ENCODE peak calls at places on chromosome 1, in five cellular contexts. S is DND-41, O is mesendoderm, Y is H9, V is IMR-90. B is an unnamed sample.

GRCh38 chr1:208235356-208235982 is 8.7 kb downstream of the PLXNA2 start:
- DNase-seq in S (no peak), O (peak), Y (no peak), V (no peak), B (no peak)

GRCh38 chr1:87045757-87046422 is 131.5 kb downstream of the HS2ST1 start:
- DNase-seq in S (peak), O (no peak), Y (no peak), V (peak), B (no peak)

GRCh38 chr1:78045850-78046778 is at the start of gene GIPC2:
- DNase-seq in S (no peak), O (peak), Y (peak), V (peak), B (no peak)

GRCh38 chr1:227654858-227655752 is 80.0 kb downstream of the JMJD4 start:
- DNase-seq in S (no peak), O (peak), Y (no peak), V (no peak), B (no peak)

GRCh38 chr1:23362218-23362713 is 7.4 kb downstream of the ZNF436 start:
- DNase-seq in S (no peak), O (no peak), Y (no peak), V (no peak), B (no peak)

GRCh38 chr1:210367561-210367960 is 38.9 kb downstream of the HHAT start:
- DNase-seq in S (no peak), O (no peak), Y (peak), V (no peak), B (no peak)

GRCh38 chr1:114746450-114747121 is 11.2 kb downstream of the CSDE1 start:
- DNase-seq in S (no peak), O (no peak), Y (no peak), V (no peak), B (no peak)

GRCh38 chr1:208188607-208189006 is 55.6 kb downstream of the PLXNA2 start:
- DNase-seq in S (no peak), O (no peak), Y (no peak), V (no peak), B (no peak)

GRCh38 chr1:85328713-85329376 is 52.4 kb upstream of the BCL10 start:
- DNase-seq in S (no peak), O (peak), Y (peak), V (peak), B (no peak)

GRCh38 chr1:154749078-154749760 is 120.9 kb downstream of the KCNN3 start:
- DNase-seq in S (peak), O (no peak), Y (no peak), V (peak), B (no peak)

GRCh38 chr1:179747611-179748010 is 4.5 kb downstream of the FAM163A start:
- DNase-seq in S (no peak), O (no peak), Y (no peak), V (no peak), B (no peak)

GRCh38 chr1:151936653-151937052 is 27.3 kb upstream of the THEM4 start:
- DNase-seq in S (no peak), O (peak), Y (no peak), V (no peak), B (no peak)

GRCh38 chr1:162019436-162019835 is 4.2 kb downstream of the OLFML2B start:
- DNase-seq in S (no peak), O (no peak), Y (no peak), V (no peak), B (peak)

GRCh38 chr1:87436534-87436933 is 107.9 kb downstream of the LMO4 start:
- DNase-seq in S (no peak), O (no peak), Y (no peak), V (no peak), B (peak)

GRCh38 chr1:204091066-204091465 is 18.2 kb downstream of the SOX13 start:
- DNase-seq in S (no peak), O (no peak), Y (no peak), V (no peak), B (no peak)

GRCh38 chr1:84462118-84462517 is 16.9 kb upstream of the RPF1 start:
- DNase-seq in S (no peak), O (no peak), Y (no peak), V (no peak), B (no peak)

GRCh38 chr1:76695535-76695934 is 171.7 kb upstream of the ST6GALNAC5 start:
- DNase-seq in S (no peak), O (no peak), Y (no peak), V (no peak), B (no peak)

GRCh38 chr1:178953034-178953433 is 72.7 kb upstream of the FAM20B start:
- DNase-seq in S (no peak), O (no peak), Y (no peak), V (no peak), B (no peak)

GRCh38 chr1:214637722-214638473 is 34.9 kb downstream of the CENPF start:
- DNase-seq in S (peak), O (peak), Y (no peak), V (peak), B (no peak)

GRCh38 chr1:24351918-24352637 is 32.9 kb downstream of the GRHL3 start:
- DNase-seq in S (no peak), O (no peak), Y (no peak), V (peak), B (peak)

GRCh38 chr1:5297878-5298239 is 643.5 kb downstream of the AJAP1 start:
- DNase-seq in S (no peak), O (no peak), Y (no peak), V (no peak), B (no peak)

GRCh38 chr1:196563768-196564167 is 44.5 kb downstream of the KCNT2 start:
- DNase-seq in S (no peak), O (no peak), Y (no peak), V (no peak), B (no peak)

GRCh38 chr1:216903389-216903754 is 180.1 kb upstream of the ESRRG start:
- DNase-seq in S (no peak), O (peak), Y (no peak), V (peak), B (no peak)

GRCh38 chr1:14339288-14339687 is 259.2 kb upstream of the KAZN start:
- DNase-seq in S (no peak), O (no peak), Y (no peak), V (no peak), B (no peak)

GRCh38 chr1:7400566-7400965 is 370.5 kb upstream of the VAMP3 start:
- DNase-seq in S (no peak), O (no peak), Y (no peak), V (no peak), B (no peak)

GRCh38 chr1:55052221-55053142 is 13.1 kb downstream of the PCSK9 start:
- DNase-seq in S (no peak), O (no peak), Y (no peak), V (no peak), B (no peak)

GRCh38 chr1:244163861-244164562 is 112.9 kb downstream of the ZBTB18 start:
- DNase-seq in S (no peak), O (peak), Y (peak), V (peak), B (no peak)

GRCh38 chr1:230114245-230114651 is 47.2 kb downstream of the GALNT2 start:
- DNase-seq in S (no peak), O (no peak), Y (no peak), V (peak), B (peak)

GRCh38 chr1:19124273-19124672 is 85.8 kb downstream of the UBR4 start:
- DNase-seq in S (peak), O (no peak), Y (no peak), V (no peak), B (no peak)

GRCh38 chr1:87410771-87411170 is 82.1 kb downstream of the LMO4 start:
- DNase-seq in S (peak), O (no peak), Y (no peak), V (peak), B (no peak)

GRCh38 chr1:24484208-24484607 is 18.4 kb upstream of the RCAN3 start:
- DNase-seq in S (no peak), O (peak), Y (no peak), V (no peak), B (no peak)

GRCh38 chr1:245058882-245059281 is 95.9 kb upstream of the KIF26B start:
- DNase-seq in S (no peak), O (no peak), Y (no peak), V (no peak), B (no peak)

GRCh38 chr1:234925440-234926251 is 203.0 kb downstream of the TOMM20 start:
- DNase-seq in S (no peak), O (peak), Y (peak), V (peak), B (no peak)

GRCh38 chr1:230195199-230195598 is 128.2 kb downstream of the GALNT2 start:
- DNase-seq in S (peak), O (no peak), Y (no peak), V (no peak), B (no peak)

GRCh38 chr1:168410464-168410863 is 129.8 kb downstream of the TBX19 start:
- DNase-seq in S (no peak), O (no peak), Y (no peak), V (no peak), B (no peak)

GRCh38 chr1:28775121-28775942 is 36.6 kb upstream of the OPRD1 start:
- DNase-seq in S (no peak), O (peak), Y (peak), V (peak), B (peak)

GRCh38 chr1:25624155-25624554 is 7.6 kb downstream of the MAN1C1 start:
- DNase-seq in S (peak), O (no peak), Y (no peak), V (no peak), B (no peak)

DNA sequence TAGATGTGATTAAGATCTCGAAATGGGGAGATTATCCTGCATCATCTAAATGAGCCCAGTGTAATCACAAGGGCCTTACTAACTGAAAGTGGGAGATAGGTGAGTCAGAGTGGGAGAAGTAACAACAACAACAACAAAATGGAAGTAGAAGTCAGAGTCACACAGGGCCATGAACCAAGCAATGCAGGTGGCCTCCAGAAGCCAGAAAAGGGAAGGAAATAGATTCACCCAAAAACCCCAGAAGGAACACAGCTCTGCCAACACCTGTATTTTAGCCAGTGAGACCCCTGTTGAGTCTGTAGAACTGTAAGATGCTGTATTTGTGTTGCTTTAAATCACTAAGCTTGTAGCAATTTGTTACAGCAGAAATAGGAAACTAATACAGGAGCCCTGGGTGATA is 4.1 kb downstream of the TAGLN2 start:
- DNase-seq in S (no peak), O (no peak), Y (no peak), V (peak), B (no peak)
- H3K9ac ChIP-seq in S (no peak), O (no peak), Y (no peak), V (no peak), B (no peak)

GRCh38 chr1:58966103-58966916 is 182.5 kb upstream of the JUN start:
- DNase-seq in S (peak), O (no peak), Y (no peak), V (no peak), B (no peak)

GRCh38 chr1:58964880-58965279 is 181.0 kb upstream of the JUN start:
- DNase-seq in S (no peak), O (no peak), Y (no peak), V (peak), B (no peak)

GRCh38 chr1:58971629-58972140 is 187.8 kb upstream of the JUN start:
- DNase-seq in S (no peak), O (no peak), Y (no peak), V (peak), B (no peak)

GRCh38 chr1:58966917-58967733 is 183.3 kb upstream of the JUN start:
- DNase-seq in S (no peak), O (no peak), Y (no peak), V (no peak), B (no peak)

DNA sequence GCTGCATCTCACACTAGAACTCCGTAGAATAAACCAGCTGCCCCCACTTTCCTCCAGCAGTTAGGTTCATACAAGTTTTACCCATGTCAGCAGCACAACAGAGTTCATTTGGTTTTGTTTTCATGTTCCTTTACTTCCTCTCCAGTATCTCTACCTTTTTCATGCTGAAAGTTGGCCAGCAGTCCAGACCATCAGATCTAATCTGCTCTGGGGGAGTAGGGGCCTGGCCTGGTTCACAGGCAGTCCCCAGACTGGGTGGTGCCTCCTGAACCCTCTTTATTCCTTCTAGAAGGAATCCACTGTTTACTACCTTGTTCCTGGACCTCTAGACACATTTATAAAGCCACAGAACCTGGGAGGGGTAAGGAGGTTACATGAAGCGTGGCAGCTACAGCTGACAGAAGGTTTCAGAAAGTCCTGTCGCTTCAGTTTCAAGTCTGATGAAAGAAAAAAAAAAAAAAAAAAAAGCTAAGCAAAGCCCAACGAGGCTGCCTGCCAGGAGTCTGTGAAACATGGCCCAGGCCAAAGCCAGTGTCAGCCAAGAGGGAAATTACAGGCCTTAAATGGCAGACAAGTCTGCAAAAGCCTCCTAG is 184.6 kb upstream of the JUN start:
- DNase-seq in S (peak), O (no peak), Y (no peak), V (peak), B (peak)
- H3K9ac ChIP-seq in S (peak), O (no peak), Y (no peak), V (peak), B (peak)

GRCh38 chr1:166933137-166933536 is 42.2 kb downstream of the ILDR2 start:
- DNase-seq in S (no peak), O (no peak), Y (no peak), V (no peak), B (no peak)
- H3K9ac ChIP-seq in S (no peak), O (no peak), Y (no peak), V (no peak), B (no peak)

GRCh38 chr1:155942578-155943141 is 1.2 kb downstream of the RXFP4 start:
- DNase-seq in S (no peak), O (no peak), Y (no peak), V (no peak), B (no peak)

GRCh38 chr1:155944396-155944728 is 2.9 kb downstream of the RXFP4 start:
- DNase-seq in S (no peak), O (no peak), Y (no peak), V (no peak), B (no peak)

GRCh38 chr1:155947292-155947691 is 5.9 kb downstream of the RXFP4 start:
- DNase-seq in S (no peak), O (no peak), Y (no peak), V (no peak), B (peak)

GRCh38 chr1:155947741-155948140 is 6.3 kb downstream of the RXFP4 start:
- DNase-seq in S (no peak), O (no peak), Y (no peak), V (no peak), B (peak)

DNA sequence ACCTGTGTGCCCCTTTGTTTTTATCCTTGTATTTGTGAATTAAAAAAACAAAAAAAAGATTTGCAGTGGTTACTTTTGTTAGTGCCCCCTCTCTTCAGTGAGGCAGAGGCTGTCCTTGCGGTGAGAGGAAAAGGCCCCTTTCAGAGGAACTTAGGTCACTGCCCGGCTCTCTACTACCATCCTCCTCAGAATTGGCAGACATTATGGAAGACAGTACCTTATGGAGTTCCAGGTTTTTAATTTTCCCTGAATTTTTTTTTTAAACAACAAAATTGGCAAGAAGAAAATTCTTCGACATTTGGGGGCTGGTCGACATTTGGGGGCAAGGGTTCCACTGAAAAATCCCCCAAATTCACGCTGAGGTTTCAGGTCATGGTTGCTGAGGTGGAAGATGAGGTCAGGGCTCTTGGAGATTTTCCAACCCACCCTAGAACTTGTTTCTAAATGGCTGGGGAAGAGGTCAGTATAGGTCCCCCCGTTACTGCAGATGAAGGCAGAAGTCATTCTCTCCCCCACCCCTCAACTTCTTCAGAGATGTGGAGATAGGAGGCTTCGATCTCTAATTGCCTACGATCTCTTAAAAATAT is 5.3 kb downstream of the RXFP4 start:
- DNase-seq in S (no peak), O (no peak), Y (no peak), V (no peak), B (no peak)
- H3K9ac ChIP-seq in S (no peak), O (no peak), Y (no peak), V (no peak), B (no peak)

GRCh38 chr1:212457740-212458338 is 25.1 kb downstream of the NENF start:
- DNase-seq in S (peak), O (peak), Y (peak), V (peak), B (no peak)
- H3K9ac ChIP-seq in S (no peak), O (no peak), Y (no peak), V (no peak), B (no peak)

DNA sequence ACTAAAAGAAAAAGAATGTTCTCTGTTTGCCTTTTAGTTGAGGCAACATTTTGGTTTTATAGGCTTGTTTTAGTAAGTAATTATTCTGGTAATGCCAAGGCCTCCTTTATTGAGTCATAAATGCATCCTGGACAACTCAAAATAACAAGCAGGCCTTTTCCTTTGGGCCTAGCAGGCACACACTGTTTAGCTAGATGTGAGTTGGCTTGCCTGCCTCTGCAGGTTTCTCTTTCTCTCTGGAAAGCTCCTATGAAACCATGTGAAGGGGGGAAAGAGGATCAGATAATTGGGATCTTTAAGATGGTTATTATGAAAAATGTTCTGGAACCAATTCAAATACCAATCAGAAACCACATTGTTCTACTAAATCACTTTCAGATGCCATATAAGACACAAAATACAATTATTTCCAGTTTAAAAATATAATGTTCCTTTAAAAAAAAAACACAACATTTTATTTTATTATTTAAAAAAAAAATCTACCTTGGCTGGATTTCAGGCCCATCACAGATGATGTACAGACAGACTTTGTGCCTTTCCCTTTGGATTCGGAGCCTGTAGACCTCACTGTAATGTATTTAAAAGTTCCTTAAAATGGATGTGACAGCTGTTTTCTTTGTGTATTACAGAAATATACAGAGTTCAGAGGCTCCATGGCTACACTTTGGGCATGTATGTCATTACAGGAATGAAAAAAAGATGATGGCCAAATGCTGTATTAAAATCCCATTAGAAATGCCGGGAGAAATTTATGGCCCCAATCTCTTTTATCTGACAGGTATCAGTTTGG is 80.2 kb downstream of the NTMT2 start:
- DNase-seq in S (no peak), O (no peak), Y (no peak), V (no peak), B (no peak)
- H3K9ac ChIP-seq in S (no peak), O (no peak), Y (no peak), V (no peak), B (no peak)